ENCODE peak calls at places on chromosomes 3 and 15, in eight cellular contexts. C is CD4-positive, CD25-positive, alpha-beta regulatory T cell; R is adrenal gland; I is cardiac muscle cell; U is IMR-90; Q is fibroblast of lung; B is pancreas; A is HepG2. M is an unnamed sample.

GRCh38 chr3:128619146-128619890 is 31.3 kb downstream of the RPN1 start:
- DNase-seq in C (no peak), R (no peak), I (no peak), U (peak; percentile 96), Q (peak; percentile 84), B (no peak), A (no peak), M (no peak)

GRCh38 chr3:153680526-153680925 is 440.7 kb upstream of the ARHGEF26 start:
- DNase-seq in C (no peak), R (no peak), I (no peak), U (no peak), Q (no peak), B (no peak), A (no peak), M (no peak)

GRCh38 chr3:79167651-79168416 is 600.0 kb downstream of the ROBO1 start:
- DNase-seq in C (no peak), R (no peak), I (no peak), U (peak; percentile 97), Q (peak; percentile 98), B (no peak), A (no peak), M (peak; percentile 49)

GRCh38 chr3:117558681-117559080 is 849.1 kb downstream of the TUSC7 start:
- DNase-seq in C (no peak), R (no peak), I (no peak), U (no peak), Q (no peak), B (no peak), A (no peak), M (no peak)

GRCh38 chr3:11514191-11514770 is 129.4 kb downstream of the VGLL4 start:
- DNase-seq in C (no peak), R (peak; percentile 56), I (no peak), U (peak; percentile 92), Q (peak; percentile 85), B (no peak), A (peak; percentile 54), M (peak; percentile 70)

GRCh38 chr15:69525543-69525942 is 72.9 kb downstream of the RPLP1 start:
- DNase-seq in C (no peak), R (no peak), I (no peak), U (no peak), Q (no peak), B (no peak), A (no peak), M (no peak)

GRCh38 chr3:30162579-30162978 is 443.8 kb upstream of the TGFBR2 start:
- DNase-seq in C (no peak), R (no peak), I (no peak), U (peak; percentile 91), Q (peak; percentile 52), B (no peak), A (no peak), M (no peak)

GRCh38 chr3:66582721-66583141 is 81.9 kb upstream of the LRIG1 start:
- DNase-seq in C (peak; percentile 13), R (no peak), I (no peak), U (no peak), Q (no peak), B (no peak), A (no peak), M (no peak)

GRCh38 chr3:55309336-55309735 is 177.8 kb downstream of the WNT5A start:
- DNase-seq in C (no peak), R (no peak), I (no peak), U (peak; percentile 70), Q (no peak), B (no peak), A (no peak), M (no peak)

GRCh38 chr15:29677871-29678431 is 144.3 kb downstream of the TJP1 start:
- DNase-seq in C (no peak), R (no peak), I (no peak), U (no peak), Q (no peak), B (no peak), A (no peak), M (no peak)

GRCh38 chr15:40090774-40091455 is 17.8 kb downstream of the BMF start:
- DNase-seq in C (no peak), R (no peak), I (no peak), U (no peak), Q (no peak), B (no peak), A (no peak), M (no peak)

GRCh38 chr3:45343947-45344346 is 44.4 kb upstream of the LARS2 start:
- DNase-seq in C (no peak), R (no peak), I (no peak), U (peak; percentile 18), Q (peak; percentile 19), B (no peak), A (peak; percentile 9), M (no peak)

GRCh38 chr3:143064777-143065176 is 54.8 kb upstream of the CHST2 start:
- DNase-seq in C (no peak), R (no peak), I (no peak), U (no peak), Q (no peak), B (no peak), A (peak; percentile 23), M (no peak)

GRCh38 chr3:150899141-150899540 is 6.1 kb downstream of the MINDY4B start:
- DNase-seq in C (no peak), R (no peak), I (no peak), U (no peak), Q (no peak), B (no peak), A (no peak), M (no peak)

GRCh38 chr3:132047209-132047608 is 12.4 kb upstream of the CPNE4 start:
- DNase-seq in C (no peak), R (no peak), I (no peak), U (no peak), Q (no peak), B (no peak), A (no peak), M (no peak)

GRCh38 chr3:101011086-101011485 is 17.9 kb upstream of the ABI3BP start:
- DNase-seq in C (no peak), R (no peak), I (no peak), U (peak; percentile 13), Q (no peak), B (no peak), A (no peak), M (no peak)

GRCh38 chr3:160126046-160126445 is 99.2 kb upstream of the C3orf80 start:
- DNase-seq in C (no peak), R (no peak), I (no peak), U (no peak), Q (no peak), B (no peak), A (no peak), M (no peak)

GRCh38 chr3:37016903-37017302 is 23.6 kb downstream of the MLH1 start:
- DNase-seq in C (no peak), R (no peak), I (no peak), U (no peak), Q (no peak), B (no peak), A (no peak), M (no peak)

GRCh38 chr3:16425398-16426057 is 88.0 kb downstream of the RFTN1 start:
- DNase-seq in C (no peak), R (no peak), I (no peak), U (no peak), Q (no peak), B (no peak), A (no peak), M (no peak)

GRCh38 chr3:44509985-44510360 is 32.5 kb upstream of the ZNF445 start:
- DNase-seq in C (no peak), R (no peak), I (peak; percentile 3), U (peak; percentile 17), Q (peak; percentile 23), B (no peak), A (no peak), M (no peak)

GRCh38 chr3:141489184-141489583 is 2.4 kb downstream of the RASA2 start:
- DNase-seq in C (no peak), R (no peak), I (no peak), U (no peak), Q (no peak), B (no peak), A (no peak), M (no peak)

GRCh38 chr3:13537926-13538325 is 11.0 kb upstream of the FBLN2 start:
- DNase-seq in C (no peak), R (no peak), I (no peak), U (peak; percentile 91), Q (peak; percentile 94), B (no peak), A (no peak), M (peak; percentile 92)

GRCh38 chr3:195236076-195236798 is 34.7 kb downstream of the XXYLT1 start:
- DNase-seq in C (no peak), R (peak; percentile 10), I (no peak), U (no peak), Q (no peak), B (peak; percentile 27), A (no peak), M (no peak)

GRCh38 chr15:52037889-52038505 is 19.0 kb downstream of the MAPK6 start:
- DNase-seq in C (no peak), R (no peak), I (no peak), U (no peak), Q (peak; percentile 23), B (no peak), A (no peak), M (no peak)
- H3K27ac ChIP-seq in C (no peak overlapping the region), R (no peak overlapping the region), I (no peak overlapping the region), U (no peak overlapping the region), Q (no peak overlapping the region), B (no peak overlapping the region), A (no peak overlapping the region), M (no peak overlapping the region)

GRCh38 chr15:25054329-25054728 is 99.5 kb downstream of the SNRPN start:
- DNase-seq in C (no peak), R (no peak), I (no peak), U (no peak), Q (no peak), B (no peak), A (no peak), M (no peak)
- H3K9me3 ChIP-seq in C (peaks cover 88% of the 10 kb centered on the region), R (no peaks in the 10 kb centered on the region), I (peaks cover 10% of the 10 kb centered on the region), U (peaks cover 95% of the 10 kb centered on the region), Q (peaks cover 25% of the 10 kb centered on the region), B (peaks cover 2% of the 10 kb centered on the region), A (peaks cover 100% of the 10 kb centered on the region), M (peaks cover 66% of the 10 kb centered on the region)

DNA sequence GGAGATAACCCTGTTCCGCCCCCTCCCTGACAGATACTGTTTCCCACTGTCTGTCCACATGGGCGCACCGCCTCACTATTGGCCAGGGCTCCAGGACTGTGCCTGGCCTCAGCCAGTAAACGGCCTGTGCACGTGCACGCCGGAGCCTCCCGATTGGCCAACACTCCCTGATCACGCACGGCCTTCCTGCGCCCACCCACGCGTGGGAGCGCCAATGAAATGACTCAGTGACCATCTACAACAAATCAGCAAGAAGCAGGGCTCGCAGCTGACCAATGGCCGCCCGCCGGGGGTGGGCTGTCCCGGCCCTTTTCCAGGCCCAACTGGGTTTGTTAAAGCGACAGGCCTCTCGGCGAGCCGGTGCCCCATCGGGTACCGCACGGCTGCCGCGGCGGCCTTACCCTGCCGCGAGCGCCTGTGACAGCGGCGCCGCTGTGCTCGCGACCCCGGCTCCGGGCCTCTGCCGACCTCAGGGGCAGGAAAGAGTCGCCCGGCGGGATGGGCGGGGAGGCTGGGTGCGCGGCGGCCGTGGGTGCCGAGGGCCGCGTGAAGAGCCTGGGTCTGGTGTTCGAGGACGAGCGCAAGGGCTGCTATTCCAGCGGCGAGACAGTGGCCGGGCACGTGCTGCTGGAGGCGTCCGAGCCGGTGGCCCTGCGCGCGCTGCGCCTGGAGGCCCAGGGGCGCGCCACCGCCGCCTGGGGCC is at the start of gene ARRDC4:
- DNase-seq in C (peak; percentile 90), R (peak; percentile 100), I (peak; percentile 100), U (peak; percentile 100), Q (peak; percentile 100), B (peak; percentile 95), A (peak; percentile 98), M (peak; percentile 97)
- H3K27me3 ChIP-seq in C (no peaks in the 10 kb centered on the region), R (no peaks in the 10 kb centered on the region), I (no peaks in the 10 kb centered on the region), U (no peaks in the 10 kb centered on the region), Q (no peaks in the 10 kb centered on the region), B (no peaks in the 10 kb centered on the region), A (no peaks in the 10 kb centered on the region), M (no peaks in the 10 kb centered on the region)

GRCh38 chr15:85545757-85546156 is 165.4 kb downstream of the AKAP13 start:
- DNase-seq in C (no peak), R (no peak), I (no peak), U (no peak), Q (no peak), B (no peak), A (no peak), M (no peak)
- H3K27ac ChIP-seq in C (no peak overlapping the region), R (no peak overlapping the region), I (no peak overlapping the region), U (no peak overlapping the region), Q (no peak overlapping the region), B (peak overlapping the region; percentile 62), A (no peak overlapping the region), M (no peak overlapping the region)